ENCODE peak calls at places on chromosomes 4 and X, in nine cellular contexts. T is upper lobe of left lung, A is lung, X is dorsolateral prefrontal cortex, F is mesothelial cell of epicardium, K is AG04449, U is progenitor cell of endocrine pancreas, R is A549, L is fibroblast of pulmonary artery. S is an unnamed sample.

GRCh38 chr4:85734446-85734845 is 259.5 kb downstream of the ARHGAP24 start:
- DNase-seq in T (no peak), A (no peak), X (no peak), F (no peak), K (no peak), U (no peak), R (no peak), L (no peak), S (no peak)

GRCh38 chr4:6532102-6532501 is 42.9 kb upstream of the MAN2B2 start:
- DNase-seq in T (no peak), A (no peak), X (no peak), F (no peak), K (no peak), U (no peak), R (no peak), L (no peak), S (no peak)

GRCh38 chrX:69759921-69760625 is 144.2 kb downstream of the EDA start:
- DNase-seq in T (no peak), A (no peak), X (no peak), F (no peak), K (no peak), U (no peak), R (no peak), L (no peak), S (no peak)

GRCh38 chr4:48949518-48950207 is 36.4 kb upstream of the CWH43 start:
- DNase-seq in T (no peak), A (no peak), X (no peak), F (no peak), K (no peak), U (no peak), R (no peak), L (peak; percentile 21), S (no peak)

GRCh38 chrX:19156223-19156622 is 34.0 kb upstream of the ADGRG2 start:
- DNase-seq in T (no peak), A (no peak), X (no peak), F (no peak), K (no peak), U (no peak), R (no peak), L (no peak), S (no peak)

GRCh38 chr4:57131849-57132745 is 21.9 kb upstream of the IGFBP7 start:
- DNase-seq in T (no peak), A (no peak), X (no peak), F (no peak), K (no peak), U (no peak), R (no peak), L (peak; percentile 39), S (no peak)

GRCh38 chrX:103017542-103017941 is 46.4 kb downstream of the BEX1 start:
- DNase-seq in T (no peak), A (no peak), X (no peak), F (no peak), K (no peak), U (no peak), R (no peak), L (no peak), S (no peak)

GRCh38 chr4:57378766-57379165 is 268.6 kb upstream of the IGFBP7 start:
- DNase-seq in T (no peak), A (no peak), X (no peak), F (no peak), K (no peak), U (no peak), R (peak; percentile 4), L (peak; percentile 15), S (no peak)

GRCh38 chrX:27254663-27255062 is 208.5 kb downstream of the PPP4R3C start:
- DNase-seq in T (no peak), A (no peak), X (no peak), F (no peak), K (no peak), U (no peak), R (no peak), L (no peak), S (no peak)

GRCh38 chrX:109485470-109486340 is 3.8 kb upstream of the GUCY2F start:
- DNase-seq in T (peak; percentile 68), A (peak; percentile 56), X (peak; percentile 56), F (peak; percentile 44), K (no peak), U (peak; percentile 60), R (peak; percentile 70), L (peak; percentile 77), S (peak; percentile 88)

GRCh38 chr4:180913750-180914149 is 1329.5 kb upstream of the TENM3 start:
- DNase-seq in T (no peak), A (no peak), X (no peak), F (no peak), K (no peak), U (no peak), R (no peak), L (peak; percentile 11), S (no peak)

GRCh38 chr4:180909279-180909678 is 1333.9 kb upstream of the TENM3 start:
- DNase-seq in T (no peak), A (no peak), X (no peak), F (no peak), K (no peak), U (no peak), R (peak; percentile 7), L (no peak), S (no peak)
- TF ChIP-seq CTCF in T (no peak), A (no peak), X (no peak), F (no peak), K (peak; percentile 37), U (no peak), R (no peak), L (no peak), S (no peak)

GRCh38 chr4:74904509-74904908 is 28.4 kb upstream of the PARM1 start:
- DNase-seq in T (no peak), A (no peak), X (no peak), F (no peak), K (no peak), U (no peak), R (no peak), L (no peak), S (no peak)
- TF ChIP-seq CTCF in T (no peak), A (no peak), X (no peak), F (no peak), K (no peak), U (no peak), R (no peak), L (no peak), S (no peak)

GRCh38 chr4:62457356-62457755 is 1257.2 kb downstream of the ADGRL3 start:
- DNase-seq in T (no peak), A (no peak), X (no peak), F (no peak), K (no peak), U (no peak), R (no peak), L (no peak), S (no peak)
- TF ChIP-seq CTCF in T (no peak), A (no peak), X (no peak), F (no peak), K (no peak), U (no peak), R (no peak), L (no peak), S (no peak)

DNA sequence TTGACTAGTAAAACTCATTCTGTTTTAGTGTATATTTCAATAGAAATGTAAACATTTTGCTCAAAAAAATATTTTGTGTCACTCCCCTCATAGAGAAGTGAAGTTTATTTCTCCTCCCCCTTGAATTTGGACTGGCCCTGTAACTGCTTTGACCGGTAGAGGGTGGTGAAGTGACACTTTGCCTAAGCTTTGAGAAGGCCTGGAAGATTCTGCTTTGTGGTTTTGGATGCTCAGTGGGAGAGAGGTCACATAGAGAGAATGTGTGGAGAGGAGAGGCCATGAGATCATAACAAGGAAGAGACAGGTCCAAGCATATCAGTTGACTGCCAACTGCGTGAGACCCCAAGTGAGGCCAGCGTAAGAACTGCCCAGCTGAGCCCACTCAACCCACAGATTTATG is 19.1 kb upstream of the ARX start:
- DNase-seq in T (no peak), A (no peak), X (no peak), F (no peak), K (no peak), U (no peak), R (no peak), L (peak; percentile 14), S (no peak)
- TF ChIP-seq CTCF in T (no peak), A (no peak), X (no peak), F (no peak), K (peak; percentile 8), U (peak; percentile 47), R (no peak), L (peak; percentile 34), S (peak; percentile 25)

S was measured in osteocyte.